ENCODE peak calls at places on chromosome 13, in nine cellular contexts. One of them, this sample, is unnamed.

GRCh38 chr13:73939071-73939380 is 195.2 kb downstream of the KLF12 start:
- DNase-seq in choroid plexus epithelial cell: peak
- DNase-seq in GM23338: no peak
- DNase-seq in glutamatergic neuron: no peak
- DNase-seq in cardiac fibroblast: no peak
- DNase-seq in K562: no peak
- DNase-seq in lower leg skin: no peak
- DNase-seq in osteocyte: no peak
- DNase-seq in AG09309: no peak
- DNase-seq in this sample: no peak

GRCh38 chr13:46006688-46007452 is 45.7 kb downstream of the ZC3H13 start:
- DNase-seq in AG09309: no peak
- DNase-seq in glutamatergic neuron: no peak
- DNase-seq in lower leg skin: no peak
- DNase-seq in osteocyte: no peak
- DNase-seq in K562: no peak
- DNase-seq in cardiac fibroblast: no peak
- DNase-seq in GM23338: no peak
- DNase-seq in choroid plexus epithelial cell: no peak
- DNase-seq in this sample: no peak

GRCh38 chr13:67107973-67108372 is 122.2 kb downstream of the PCDH9 start:
- DNase-seq in GM23338: no peak
- DNase-seq in osteocyte: no peak
- DNase-seq in cardiac fibroblast: no peak
- DNase-seq in lower leg skin: no peak
- DNase-seq in AG09309: no peak
- DNase-seq in K562: no peak
- DNase-seq in choroid plexus epithelial cell: no peak
- DNase-seq in glutamatergic neuron: no peak
- DNase-seq in this sample: no peak

GRCh38 chr13:38409771-38410170 is 60.1 kb downstream of the UFM1 start:
- DNase-seq in AG09309: no peak
- DNase-seq in lower leg skin: no peak
- DNase-seq in K562: no peak
- DNase-seq in osteocyte: no peak
- DNase-seq in choroid plexus epithelial cell: no peak
- DNase-seq in glutamatergic neuron: no peak
- DNase-seq in GM23338: no peak
- DNase-seq in cardiac fibroblast: no peak
- DNase-seq in this sample: no peak

GRCh38 chr13:51731759-51732158 is 72.2 kb downstream of the DHRS12 start:
- DNase-seq in GM23338: no peak
- DNase-seq in lower leg skin: no peak
- DNase-seq in glutamatergic neuron: no peak
- DNase-seq in K562: no peak
- DNase-seq in AG09309: peak
- DNase-seq in osteocyte: no peak
- DNase-seq in cardiac fibroblast: peak
- DNase-seq in choroid plexus epithelial cell: peak
- DNase-seq in this sample: no peak

GRCh38 chr13:37481005-37481857 is 117.3 kb downstream of the POSTN start:
- DNase-seq in GM23338: no peak
- DNase-seq in glutamatergic neuron: no peak
- DNase-seq in osteocyte: no peak
- DNase-seq in AG09309: no peak
- DNase-seq in choroid plexus epithelial cell: peak
- DNase-seq in cardiac fibroblast: peak
- DNase-seq in lower leg skin: no peak
- DNase-seq in K562: no peak
- DNase-seq in this sample: no peak

GRCh38 chr13:78595819-78596700 is 7.3 kb downstream of the POU4F1 start:
- DNase-seq in choroid plexus epithelial cell: no peak
- DNase-seq in lower leg skin: no peak
- DNase-seq in cardiac fibroblast: no peak
- DNase-seq in GM23338: peak
- DNase-seq in K562: no peak
- DNase-seq in osteocyte: no peak
- DNase-seq in glutamatergic neuron: peak
- DNase-seq in AG09309: no peak
- DNase-seq in this sample: peak

GRCh38 chr13:19159761-19160420 is 21.7 kb downstream of the TUBA3C start:
- DNase-seq in osteocyte: no peak
- DNase-seq in AG09309: no peak
- DNase-seq in GM23338: no peak
- DNase-seq in choroid plexus epithelial cell: no peak
- DNase-seq in K562: no peak
- DNase-seq in glutamatergic neuron: no peak
- DNase-seq in lower leg skin: no peak
- DNase-seq in cardiac fibroblast: no peak
- DNase-seq in this sample: no peak

GRCh38 chr13:21061077-21061945 is at the start of gene LATS2:
- DNase-seq in lower leg skin: peak
- DNase-seq in AG09309: peak
- DNase-seq in choroid plexus epithelial cell: peak
- DNase-seq in osteocyte: peak
- DNase-seq in glutamatergic neuron: peak
- DNase-seq in K562: peak
- DNase-seq in GM23338: peak
- DNase-seq in cardiac fibroblast: peak
- DNase-seq in this sample: peak

GRCh38 chr13:81540777-81541176 is 1199.9 kb upstream of the SPRY2 start:
- DNase-seq in choroid plexus epithelial cell: peak
- DNase-seq in cardiac fibroblast: no peak
- DNase-seq in lower leg skin: no peak
- DNase-seq in K562: no peak
- DNase-seq in osteocyte: no peak
- DNase-seq in glutamatergic neuron: no peak
- DNase-seq in AG09309: no peak
- DNase-seq in GM23338: peak
- DNase-seq in this sample: no peak

GRCh38 chr13:113485545-113485944 is 5.0 kb downstream of the DCUN1D2 start:
- DNase-seq in glutamatergic neuron: no peak
- DNase-seq in choroid plexus epithelial cell: no peak
- DNase-seq in cardiac fibroblast: no peak
- DNase-seq in AG09309: no peak
- DNase-seq in osteocyte: no peak
- DNase-seq in K562: no peak
- DNase-seq in GM23338: no peak
- DNase-seq in lower leg skin: no peak
- DNase-seq in this sample: no peak

GRCh38 chr13:69374036-69374435 is 733.6 kb upstream of the ATXN8OS start:
- DNase-seq in glutamatergic neuron: no peak
- DNase-seq in cardiac fibroblast: no peak
- DNase-seq in choroid plexus epithelial cell: no peak
- DNase-seq in osteocyte: no peak
- DNase-seq in AG09309: no peak
- DNase-seq in K562: no peak
- DNase-seq in lower leg skin: no peak
- DNase-seq in GM23338: no peak
- DNase-seq in this sample: no peak

DNA sequence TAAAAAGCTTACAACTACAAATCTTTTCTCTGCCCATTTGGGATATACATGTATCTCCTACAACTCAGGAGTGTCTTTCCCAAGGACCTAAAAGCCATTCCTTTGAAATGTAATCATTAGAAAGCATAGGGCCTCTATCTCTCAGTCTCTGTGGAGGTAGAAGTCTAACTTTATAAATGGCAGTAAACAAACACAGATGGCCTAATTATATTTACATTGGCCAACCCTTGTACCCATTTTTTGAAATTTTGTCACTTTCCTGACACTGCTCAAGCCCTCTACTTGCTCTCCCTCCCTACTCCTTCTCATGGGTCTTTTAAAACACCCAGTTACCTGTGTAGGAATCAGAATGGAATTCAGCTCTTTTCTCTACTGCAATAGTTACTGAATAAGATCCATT is 24.8 kb downstream of the RNF6 start:
- DNase-seq in AG09309: no peak
- DNase-seq in GM23338: no peak
- DNase-seq in lower leg skin: no peak
- DNase-seq in cardiac fibroblast: no peak
- DNase-seq in choroid plexus epithelial cell: no peak
- DNase-seq in K562: no peak
- DNase-seq in osteocyte: no peak
- DNase-seq in glutamatergic neuron: no peak
- DNase-seq in this sample: no peak
- TF ChIP-seq CTCF in AG09309: no peak
- TF ChIP-seq CTCF in GM23338: no peak
- TF ChIP-seq CTCF in lower leg skin: no peak
- TF ChIP-seq CTCF in cardiac fibroblast: no peak
- TF ChIP-seq CTCF in choroid plexus epithelial cell: no peak
- TF ChIP-seq CTCF in K562: no peak
- TF ChIP-seq CTCF in osteocyte: no peak
- TF ChIP-seq CTCF in glutamatergic neuron: no peak
- TF ChIP-seq CTCF in this sample: no peak

GRCh38 chr13:54536112-54536511 is 1507.5 kb downstream of the OLFM4 start:
- DNase-seq in K562: no peak
- DNase-seq in glutamatergic neuron: no peak
- DNase-seq in AG09309: no peak
- DNase-seq in choroid plexus epithelial cell: no peak
- DNase-seq in osteocyte: no peak
- DNase-seq in lower leg skin: no peak
- DNase-seq in cardiac fibroblast: no peak
- DNase-seq in GM23338: peak
- DNase-seq in this sample: no peak
- TF ChIP-seq CTCF in K562: no peak
- TF ChIP-seq CTCF in glutamatergic neuron: peak
- TF ChIP-seq CTCF in AG09309: no peak
- TF ChIP-seq CTCF in choroid plexus epithelial cell: no peak
- TF ChIP-seq CTCF in osteocyte: peak
- TF ChIP-seq CTCF in lower leg skin: no peak
- TF ChIP-seq CTCF in cardiac fibroblast: no peak
- TF ChIP-seq CTCF in GM23338: peak
- TF ChIP-seq CTCF in this sample: no peak

GRCh38 chr13:42547615-42548014 is 26.3 kb upstream of the TNFSF11 start:
- DNase-seq in glutamatergic neuron: no peak
- DNase-seq in osteocyte: no peak
- DNase-seq in cardiac fibroblast: no peak
- DNase-seq in GM23338: no peak
- DNase-seq in K562: no peak
- DNase-seq in AG09309: no peak
- DNase-seq in choroid plexus epithelial cell: no peak
- DNase-seq in lower leg skin: no peak
- DNase-seq in this sample: no peak
- TF ChIP-seq CTCF in glutamatergic neuron: no peak
- TF ChIP-seq CTCF in osteocyte: no peak
- TF ChIP-seq CTCF in cardiac fibroblast: no peak
- TF ChIP-seq CTCF in GM23338: no peak
- TF ChIP-seq CTCF in K562: no peak
- TF ChIP-seq CTCF in AG09309: no peak
- TF ChIP-seq CTCF in choroid plexus epithelial cell: no peak
- TF ChIP-seq CTCF in lower leg skin: no peak
- TF ChIP-seq CTCF in this sample: no peak

GRCh38 chr13:31699650-31700049 is 39.7 kb upstream of the RXFP2 start:
- DNase-seq in lower leg skin: no peak
- DNase-seq in AG09309: no peak
- DNase-seq in cardiac fibroblast: peak
- DNase-seq in K562: no peak
- DNase-seq in GM23338: peak
- DNase-seq in osteocyte: no peak
- DNase-seq in choroid plexus epithelial cell: peak
- DNase-seq in glutamatergic neuron: no peak
- DNase-seq in this sample: peak
- TF ChIP-seq CTCF in lower leg skin: no peak
- TF ChIP-seq CTCF in AG09309: peak
- TF ChIP-seq CTCF in cardiac fibroblast: peak
- TF ChIP-seq CTCF in K562: no peak
- TF ChIP-seq CTCF in GM23338: peak
- TF ChIP-seq CTCF in osteocyte: no peak
- TF ChIP-seq CTCF in choroid plexus epithelial cell: peak
- TF ChIP-seq CTCF in glutamatergic neuron: no peak
- TF ChIP-seq CTCF in this sample: no peak

GRCh38 chr13:76153239-76153638 is 517.1 kb downstream of the LMO7 start:
- DNase-seq in lower leg skin: no peak
- DNase-seq in glutamatergic neuron: no peak
- DNase-seq in osteocyte: no peak
- DNase-seq in AG09309: no peak
- DNase-seq in cardiac fibroblast: no peak
- DNase-seq in choroid plexus epithelial cell: no peak
- DNase-seq in GM23338: no peak
- DNase-seq in K562: no peak
- DNase-seq in this sample: no peak
- TF ChIP-seq CTCF in lower leg skin: no peak
- TF ChIP-seq CTCF in glutamatergic neuron: no peak
- TF ChIP-seq CTCF in osteocyte: no peak
- TF ChIP-seq CTCF in AG09309: no peak
- TF ChIP-seq CTCF in cardiac fibroblast: no peak
- TF ChIP-seq CTCF in choroid plexus epithelial cell: no peak
- TF ChIP-seq CTCF in GM23338: no peak
- TF ChIP-seq CTCF in K562: no peak
- TF ChIP-seq CTCF in this sample: no peak

GRCh38 chr13:94431569-94431968 is 47.9 kb downstream of the DCT start:
- DNase-seq in glutamatergic neuron: no peak
- DNase-seq in GM23338: no peak
- DNase-seq in AG09309: no peak
- DNase-seq in lower leg skin: no peak
- DNase-seq in osteocyte: no peak
- DNase-seq in K562: no peak
- DNase-seq in cardiac fibroblast: peak
- DNase-seq in choroid plexus epithelial cell: peak
- DNase-seq in this sample: no peak

GRCh38 chr13:94435604-94436226 is 43.8 kb downstream of the DCT start:
- DNase-seq in AG09309: peak
- DNase-seq in choroid plexus epithelial cell: peak
- DNase-seq in cardiac fibroblast: peak
- DNase-seq in glutamatergic neuron: no peak
- DNase-seq in GM23338: peak
- DNase-seq in K562: peak
- DNase-seq in osteocyte: no peak
- DNase-seq in lower leg skin: no peak
- DNase-seq in this sample: no peak

GRCh38 chr13:94427313-94427712 is 52.2 kb downstream of the DCT start:
- DNase-seq in cardiac fibroblast: no peak
- DNase-seq in osteocyte: no peak
- DNase-seq in glutamatergic neuron: no peak
- DNase-seq in choroid plexus epithelial cell: no peak
- DNase-seq in GM23338: no peak
- DNase-seq in lower leg skin: no peak
- DNase-seq in K562: no peak
- DNase-seq in AG09309: no peak
- DNase-seq in this sample: no peak

GRCh38 chr13:94431987-94432386 is 47.5 kb downstream of the DCT start:
- DNase-seq in AG09309: no peak
- DNase-seq in K562: no peak
- DNase-seq in lower leg skin: no peak
- DNase-seq in GM23338: no peak
- DNase-seq in cardiac fibroblast: no peak
- DNase-seq in osteocyte: no peak
- DNase-seq in glutamatergic neuron: no peak
- DNase-seq in choroid plexus epithelial cell: no peak
- DNase-seq in this sample: no peak

GRCh38 chr13:94433055-94433947 is 46.2 kb downstream of the DCT start:
- DNase-seq in cardiac fibroblast: peak
- DNase-seq in choroid plexus epithelial cell: no peak
- DNase-seq in GM23338: peak
- DNase-seq in K562: peak
- DNase-seq in lower leg skin: no peak
- DNase-seq in AG09309: no peak
- DNase-seq in glutamatergic neuron: no peak
- DNase-seq in osteocyte: no peak
- DNase-seq in this sample: no peak
- TF ChIP-seq CTCF in cardiac fibroblast: no peak
- TF ChIP-seq CTCF in choroid plexus epithelial cell: no peak
- TF ChIP-seq CTCF in GM23338: peak
- TF ChIP-seq CTCF in K562: no peak
- TF ChIP-seq CTCF in lower leg skin: no peak
- TF ChIP-seq CTCF in AG09309: no peak
- TF ChIP-seq CTCF in glutamatergic neuron: no peak
- TF ChIP-seq CTCF in osteocyte: no peak
- TF ChIP-seq CTCF in this sample: no peak

GRCh38 chr13:96229356-96229755 is 139.4 kb downstream of the HS6ST3 start:
- DNase-seq in osteocyte: no peak
- DNase-seq in cardiac fibroblast: peak
- DNase-seq in K562: peak
- DNase-seq in GM23338: peak
- DNase-seq in glutamatergic neuron: no peak
- DNase-seq in choroid plexus epithelial cell: peak
- DNase-seq in AG09309: no peak
- DNase-seq in lower leg skin: no peak
- DNase-seq in this sample: peak
- TF ChIP-seq CTCF in osteocyte: peak
- TF ChIP-seq CTCF in cardiac fibroblast: peak
- TF ChIP-seq CTCF in K562: peak
- TF ChIP-seq CTCF in GM23338: peak
- TF ChIP-seq CTCF in glutamatergic neuron: peak
- TF ChIP-seq CTCF in choroid plexus epithelial cell: peak
- TF ChIP-seq CTCF in AG09309: no peak
- TF ChIP-seq CTCF in lower leg skin: no peak
- TF ChIP-seq CTCF in this sample: peak

This sample was measured in endothelial cell.